ENCODE peak calls at places on chromosome 22, in seven cellular contexts. L is cardiac septum, Y is PC-9, P is ELF-1, O is testis, E is psoas muscle, W is nucleus accumbens. N is an unnamed sample.

GRCh38 chr22:41522813-41523212 is 21.5 kb downstream of the POLR3H start:
- DNase-seq in E (no peak), O (no peak), L (no peak), Y (no peak), P (no peak), W (no peak), N (no peak)

GRCh38 chr22:23144432-23144831 is 845 bp upstream of the RAB36 start:
- DNase-seq in E (no peak), P (no peak), W (no peak), O (no peak), Y (no peak), L (no peak), N (no peak)

GRCh38 chr22:20422271-20422958 is 15.2 kb downstream of the SCARF2 start:
- DNase-seq in L (no peak), P (no peak), W (no peak), Y (no peak), E (peak; percentile 53), O (no peak), N (peak; percentile 60)

GRCh38 chr22:29043906-29044575 is 17.6 kb downstream of the C22orf31 start:
- DNase-seq in O (no peak), E (no peak), L (no peak), W (no peak), Y (peak; percentile 76), P (no peak), N (no peak)

GRCh38 chr22:35465109-35465701 is 65.3 kb downstream of the MCM5 start:
- DNase-seq in W (no peak), L (no peak), Y (no peak), P (no peak), O (peak; percentile 60), E (peak; percentile 89), N (no peak)

GRCh38 chr22:36327922-36328551 is 59.7 kb downstream of the MYH9 start:
- DNase-seq in Y (no peak), O (no peak), L (no peak), E (no peak), P (no peak), W (no peak), N (peak; percentile 46)

GRCh38 chr22:27754247-27754887 is 47.2 kb downstream of the MN1 start:
- DNase-seq in L (no peak), Y (no peak), E (no peak), W (no peak), O (no peak), P (no peak), N (peak; percentile 76)

GRCh38 chr22:19110064-19110458 is 12.2 kb downstream of the DGCR2 start:
- DNase-seq in Y (no peak), W (no peak), L (peak; percentile 6), E (no peak), P (peak; percentile 45), O (no peak), N (no peak)

GRCh38 chr22:22429374-22430108 is 79.0 kb downstream of the ZNF280B start:
- DNase-seq in Y (no peak), E (no peak), W (no peak), L (no peak), P (no peak), O (no peak), N (no peak)

GRCh38 chr22:20988573-20989322 is 6.7 kb downstream of the LZTR1 start:
- DNase-seq in Y (no peak), P (no peak), L (no peak), O (no peak), W (no peak), E (no peak), N (no peak)

GRCh38 chr22:32336185-32336603 is 21.5 kb upstream of the RFPL3 start:
- DNase-seq in P (peak; percentile 27), L (no peak), W (no peak), O (peak; percentile 10), E (no peak), Y (no peak), N (no peak)

GRCh38 chr22:36010913-36011312 is 17.7 kb downstream of the RBFOX2 start:
- DNase-seq in O (no peak), L (no peak), E (no peak), P (no peak), Y (no peak), W (no peak), N (peak; percentile 80)

GRCh38 chr22:23396362-23397007 is 183.6 kb downstream of the IGLL1 start:
- DNase-seq in E (peak; percentile 33), P (no peak), Y (no peak), L (peak; percentile 56), W (no peak), O (no peak), N (no peak)

GRCh38 chr22:47888807-47889206 is 1126.4 kb downstream of the TBC1D22A start:
- DNase-seq in W (no peak), O (no peak), E (no peak), Y (no peak), P (no peak), L (no peak), N (peak; percentile 63)

GRCh38 chr22:30643055-30643875 is 7.7 kb downstream of the SLC35E4 start:
- DNase-seq in O (no peak), P (no peak), W (no peak), L (no peak), E (peak; percentile 74), Y (no peak), N (no peak)

GRCh38 chr22:29916007-29916544 is 33.1 kb downstream of the MTMR3 start:
- DNase-seq in O (no peak), W (no peak), L (no peak), P (peak; percentile 33), Y (no peak), E (no peak), N (peak; percentile 24)

GRCh38 chr22:38943882-38944281 is 13.5 kb upstream of the APOBEC3A start:
- DNase-seq in E (no peak), O (no peak), W (no peak), L (peak; percentile 10), Y (no peak), P (no peak), N (no peak)

GRCh38 chr22:38315801-38316339 is 1.4 kb downstream of the CSNK1E start:
- DNase-seq in O (no peak), W (no peak), Y (no peak), E (no peak), P (no peak), L (no peak), N (no peak)

GRCh38 chr22:46047841-46048595 is 71.1 kb upstream of the WNT7B start:
- DNase-seq in Y (no peak), O (peak; percentile 24), E (peak; percentile 63), P (no peak), L (peak; percentile 76), W (no peak), N (no peak)

GRCh38 chr22:43829904-43830851 is 18.1 kb upstream of the EFCAB6 start:
- DNase-seq in E (peak; percentile 91), Y (no peak), W (no peak), P (no peak), O (peak; percentile 39), L (peak; percentile 85), N (peak; percentile 30)

GRCh38 chr22:35299217-35299716 is 427 bp upstream of the TOM1 start:
- DNase-seq in W (no peak), Y (no peak), E (no peak), P (no peak), L (no peak), O (no peak), N (peak; percentile 63)

GRCh38 chr22:40175571-40176105 is 2.1 kb upstream of the TNRC6B start:
- DNase-seq in W (no peak), P (no peak), O (no peak), Y (no peak), L (no peak), E (no peak), N (no peak)

GRCh38 chr22:50473088-50473487 is 1.7 kb downstream of the SBF1 start:
- DNase-seq in E (no peak), O (no peak), L (no peak), Y (peak; percentile 43), P (no peak), W (no peak), N (no peak)

GRCh38 chr22:37748659-37749058 is 51.8 kb downstream of the TRIOBP start:
- DNase-seq in W (no peak), O (no peak), Y (peak; percentile 28), P (no peak), E (no peak), L (no peak), N (peak; percentile 36)

GRCh38 chr22:19879651-19879995 is 24.9 kb upstream of the GNB1L start:
- DNase-seq in Y (no peak), E (peak; percentile 25), L (no peak), W (no peak), P (no peak), O (no peak), N (no peak)

GRCh38 chr22:25759825-25760231 is 17.8 kb downstream of the MYO18B start:
- DNase-seq in L (no peak), O (no peak), E (peak; percentile 67), Y (peak; percentile 92), P (no peak), W (no peak), N (no peak)

GRCh38 chr22:32994921-32995320 is 63.3 kb downstream of the SYN3 start:
- DNase-seq in L (peak; percentile 54), P (peak; percentile 66), O (no peak), Y (no peak), W (no peak), E (no peak), N (no peak)

GRCh38 chr22:30882974-30883533 is 85.5 kb downstream of the MORC2 start:
- DNase-seq in Y (peak; percentile 40), L (no peak), P (no peak), E (no peak), W (no peak), O (no peak), N (no peak)

GRCh38 chr22:31084811-31085492 is 3.8 kb downstream of the SMTN start:
- DNase-seq in W (peak; percentile 82), E (peak; percentile 93), Y (no peak), P (peak; percentile 89), O (peak; percentile 93), L (peak; percentile 93), N (peak; percentile 90)

GRCh38 chr22:16783930-16784354 is 41.3 kb downstream of the XKR3 start:
- DNase-seq in P (peak; percentile 5), Y (no peak), L (no peak), E (no peak), O (no peak), W (no peak), N (peak; percentile 1)

GRCh38 chr22:35301370-35301874 is 1.7 kb downstream of the TOM1 start:
- DNase-seq in E (peak; percentile 64), L (no peak), O (no peak), Y (peak; percentile 99), P (peak; percentile 32), W (no peak), N (peak; percentile 13)

GRCh38 chr22:25751174-25751581 is 9.2 kb downstream of the MYO18B start:
- DNase-seq in L (no peak), E (no peak), W (no peak), Y (peak; percentile 53), O (no peak), P (no peak), N (no peak)

GRCh38 chr22:46809153-46809885 is 46.9 kb downstream of the TBC1D22A start:
- DNase-seq in E (no peak), O (no peak), Y (no peak), W (no peak), P (no peak), L (no peak), N (no peak)

N was measured in left kidney.